ENCODE peak calls at places on chromosomes 6 and 20, in six cellular contexts. One of them, this sample, is unnamed.
A peak's percentile ranks its signal among the peaks of the same experiment; 100 is the strongest.

GRCh38 chr6:104995989-104996617 is 39.2 kb downstream of the LIN28B start:
- DNase-seq in tibial nerve: no peak
- DNase-seq in left ventricle myocardium inferior: no peak
- DNase-seq in adrenal gland: no peak
- DNase-seq in testis: no peak
- DNase-seq in CD8-positive, alpha-beta T cell: no peak
- DNase-seq in this sample: no peak

GRCh38 chr6:17167327-17167979 is 65.6 kb downstream of the STMND1 start:
- DNase-seq in tibial nerve: no peak
- DNase-seq in left ventricle myocardium inferior: peak; percentile 48
- DNase-seq in adrenal gland: peak; percentile 65
- DNase-seq in testis: peak; percentile 48
- DNase-seq in CD8-positive, alpha-beta T cell: no peak
- DNase-seq in this sample: peak; percentile 34

GRCh38 chr20:63695419-63696310 is 787 bp upstream of the TNFRSF6B start:
- DNase-seq in tibial nerve: no peak
- DNase-seq in left ventricle myocardium inferior: peak; percentile 81
- DNase-seq in adrenal gland: no peak
- DNase-seq in testis: no peak
- DNase-seq in CD8-positive, alpha-beta T cell: no peak
- DNase-seq in this sample: peak; percentile 80

GRCh38 chr20:4167261-4168004 is 152.1 kb upstream of the RNF24 start:
- DNase-seq in tibial nerve: peak; percentile 43
- DNase-seq in left ventricle myocardium inferior: no peak
- DNase-seq in adrenal gland: no peak
- DNase-seq in testis: no peak
- DNase-seq in CD8-positive, alpha-beta T cell: no peak
- DNase-seq in this sample: no peak

GRCh38 chr20:61536671-61537070 is 284.6 kb downstream of the CDH4 start:
- DNase-seq in tibial nerve: no peak
- DNase-seq in left ventricle myocardium inferior: no peak
- DNase-seq in adrenal gland: no peak
- DNase-seq in testis: no peak
- DNase-seq in CD8-positive, alpha-beta T cell: no peak
- DNase-seq in this sample: no peak

GRCh38 chr6:81950877-81951276 is 198.4 kb upstream of the TENT5A start:
- DNase-seq in tibial nerve: no peak
- DNase-seq in left ventricle myocardium inferior: no peak
- DNase-seq in adrenal gland: no peak
- DNase-seq in testis: no peak
- DNase-seq in CD8-positive, alpha-beta T cell: no peak
- DNase-seq in this sample: no peak

GRCh38 chr6:132365319-132365907 is 35.9 kb downstream of the MOXD1 start:
- DNase-seq in tibial nerve: no peak
- DNase-seq in left ventricle myocardium inferior: no peak
- DNase-seq in adrenal gland: peak; percentile 55
- DNase-seq in testis: no peak
- DNase-seq in CD8-positive, alpha-beta T cell: no peak
- DNase-seq in this sample: no peak

GRCh38 chr6:5275497-5275896 is 14.2 kb downstream of the FARS2 start:
- DNase-seq in tibial nerve: no peak
- DNase-seq in left ventricle myocardium inferior: no peak
- DNase-seq in adrenal gland: no peak
- DNase-seq in testis: no peak
- DNase-seq in CD8-positive, alpha-beta T cell: no peak
- DNase-seq in this sample: no peak

GRCh38 chr20:24781061-24781980 is 167.7 kb upstream of the CST7 start:
- DNase-seq in tibial nerve: no peak
- DNase-seq in left ventricle myocardium inferior: no peak
- DNase-seq in adrenal gland: no peak
- DNase-seq in testis: peak; percentile 47
- DNase-seq in CD8-positive, alpha-beta T cell: no peak
- DNase-seq in this sample: no peak

GRCh38 chr6:4805553-4806307 is 29.5 kb downstream of the CDYL start:
- DNase-seq in tibial nerve: no peak
- DNase-seq in left ventricle myocardium inferior: peak; percentile 31
- DNase-seq in adrenal gland: peak; percentile 75
- DNase-seq in testis: peak; percentile 82
- DNase-seq in CD8-positive, alpha-beta T cell: peak; percentile 26
- DNase-seq in this sample: peak; percentile 23

GRCh38 chr20:13341737-13342393 is 120.8 kb downstream of the ISM1 start:
- DNase-seq in tibial nerve: no peak
- DNase-seq in left ventricle myocardium inferior: no peak
- DNase-seq in adrenal gland: no peak
- DNase-seq in testis: no peak
- DNase-seq in CD8-positive, alpha-beta T cell: no peak
- DNase-seq in this sample: no peak

GRCh38 chr6:52872031-52872430 is 31.4 kb upstream of the GSTA5 start:
- DNase-seq in tibial nerve: no peak
- DNase-seq in left ventricle myocardium inferior: no peak
- DNase-seq in adrenal gland: no peak
- DNase-seq in testis: no peak
- DNase-seq in CD8-positive, alpha-beta T cell: no peak
- DNase-seq in this sample: no peak

GRCh38 chr20:44543345-44543744 is 21.5 kb upstream of the SERINC3 start:
- DNase-seq in tibial nerve: no peak
- DNase-seq in left ventricle myocardium inferior: no peak
- DNase-seq in adrenal gland: no peak
- DNase-seq in testis: no peak
- DNase-seq in CD8-positive, alpha-beta T cell: no peak
- DNase-seq in this sample: no peak

GRCh38 chr6:6699741-6700367 is 111.3 kb downstream of the LY86 start:
- DNase-seq in tibial nerve: peak; percentile 72
- DNase-seq in left ventricle myocardium inferior: peak; percentile 63
- DNase-seq in adrenal gland: peak; percentile 96
- DNase-seq in testis: peak; percentile 63
- DNase-seq in CD8-positive, alpha-beta T cell: no peak
- DNase-seq in this sample: peak; percentile 52

GRCh38 chr20:3010985-3011723 is 32.3 kb upstream of the GNRH2 start:
- DNase-seq in tibial nerve: no peak
- DNase-seq in left ventricle myocardium inferior: no peak
- DNase-seq in adrenal gland: no peak
- DNase-seq in testis: no peak
- DNase-seq in CD8-positive, alpha-beta T cell: no peak
- DNase-seq in this sample: no peak

GRCh38 chr20:23659989-23660837 is 22.5 kb upstream of the CST3 start:
- DNase-seq in tibial nerve: no peak
- DNase-seq in left ventricle myocardium inferior: no peak
- DNase-seq in adrenal gland: no peak
- DNase-seq in testis: no peak
- DNase-seq in CD8-positive, alpha-beta T cell: no peak
- DNase-seq in this sample: peak; percentile 47

GRCh38 chr6:30075094-30075986 is at the start of gene RNF39:
- DNase-seq in tibial nerve: no peak
- DNase-seq in left ventricle myocardium inferior: no peak
- DNase-seq in adrenal gland: no peak
- DNase-seq in testis: peak; percentile 67
- DNase-seq in CD8-positive, alpha-beta T cell: no peak
- DNase-seq in this sample: no peak

GRCh38 chr6:89144358-89145041 is 1.4 kb upstream of the PM20D2 start:
- DNase-seq in tibial nerve: no peak
- DNase-seq in left ventricle myocardium inferior: no peak
- DNase-seq in adrenal gland: no peak
- DNase-seq in testis: no peak
- DNase-seq in CD8-positive, alpha-beta T cell: no peak
- DNase-seq in this sample: no peak

GRCh38 chr6:110190726-110191125 is 10.5 kb downstream of the CDC40 start:
- DNase-seq in tibial nerve: no peak
- DNase-seq in left ventricle myocardium inferior: no peak
- DNase-seq in adrenal gland: no peak
- DNase-seq in testis: no peak
- DNase-seq in CD8-positive, alpha-beta T cell: no peak
- DNase-seq in this sample: no peak

GRCh38 chr6:149179431-149179830 is 138.1 kb upstream of the TAB2 start:
- DNase-seq in tibial nerve: no peak
- DNase-seq in left ventricle myocardium inferior: no peak
- DNase-seq in adrenal gland: no peak
- DNase-seq in testis: no peak
- DNase-seq in CD8-positive, alpha-beta T cell: no peak
- DNase-seq in this sample: no peak

GRCh38 chr6:77456531-77457248 is 6.6 kb downstream of the HTR1B start:
- DNase-seq in tibial nerve: no peak
- DNase-seq in left ventricle myocardium inferior: no peak
- DNase-seq in adrenal gland: peak; percentile 61
- DNase-seq in testis: no peak
- DNase-seq in CD8-positive, alpha-beta T cell: no peak
- DNase-seq in this sample: no peak

GRCh38 chr6:139983555-139984276 is 609.3 kb upstream of the CITED2 start:
- DNase-seq in tibial nerve: no peak
- DNase-seq in left ventricle myocardium inferior: no peak
- DNase-seq in adrenal gland: no peak
- DNase-seq in testis: no peak
- DNase-seq in CD8-positive, alpha-beta T cell: no peak
- DNase-seq in this sample: no peak

GRCh38 chr6:79034865-79035264 is 43.2 kb downstream of the PHIP start:
- DNase-seq in tibial nerve: no peak
- DNase-seq in left ventricle myocardium inferior: no peak
- DNase-seq in adrenal gland: no peak
- DNase-seq in testis: no peak
- DNase-seq in CD8-positive, alpha-beta T cell: no peak
- DNase-seq in this sample: no peak

GRCh38 chr6:81304486-81304885 is 448.0 kb downstream of the TENT5A start:
- DNase-seq in tibial nerve: no peak
- DNase-seq in left ventricle myocardium inferior: no peak
- DNase-seq in adrenal gland: no peak
- DNase-seq in testis: no peak
- DNase-seq in CD8-positive, alpha-beta T cell: no peak
- DNase-seq in this sample: no peak

GRCh38 chr20:38842558-38842981 is 37.1 kb downstream of the PPP1R16B start:
- DNase-seq in tibial nerve: no peak
- DNase-seq in left ventricle myocardium inferior: no peak
- DNase-seq in adrenal gland: no peak
- DNase-seq in testis: no peak
- DNase-seq in CD8-positive, alpha-beta T cell: no peak
- DNase-seq in this sample: no peak

GRCh38 chr6:13846841-13847240 is 32.5 kb upstream of the MCUR1 start:
- DNase-seq in tibial nerve: no peak
- DNase-seq in left ventricle myocardium inferior: no peak
- DNase-seq in adrenal gland: no peak
- DNase-seq in testis: no peak
- DNase-seq in CD8-positive, alpha-beta T cell: no peak
- DNase-seq in this sample: no peak

GRCh38 chr6:119482850-119483285 is 133.3 kb upstream of the MAN1A1 start:
- DNase-seq in tibial nerve: no peak
- DNase-seq in left ventricle myocardium inferior: no peak
- DNase-seq in adrenal gland: no peak
- DNase-seq in testis: no peak
- DNase-seq in CD8-positive, alpha-beta T cell: no peak
- DNase-seq in this sample: no peak

GRCh38 chr6:9862603-9863167 is 552.2 kb downstream of the TFAP2A start:
- DNase-seq in tibial nerve: no peak
- DNase-seq in left ventricle myocardium inferior: no peak
- DNase-seq in adrenal gland: no peak
- DNase-seq in testis: no peak
- DNase-seq in CD8-positive, alpha-beta T cell: no peak
- DNase-seq in this sample: no peak

GRCh38 chr6:3331498-3331897 is 72.8 kb downstream of the PSMG4 start:
- DNase-seq in tibial nerve: no peak
- DNase-seq in left ventricle myocardium inferior: no peak
- DNase-seq in adrenal gland: no peak
- DNase-seq in testis: no peak
- DNase-seq in CD8-positive, alpha-beta T cell: no peak
- DNase-seq in this sample: no peak

GRCh38 chr6:46979206-46979605 is 57.5 kb upstream of the ADGRF5 start:
- DNase-seq in tibial nerve: no peak
- DNase-seq in left ventricle myocardium inferior: no peak
- DNase-seq in adrenal gland: no peak
- DNase-seq in testis: no peak
- DNase-seq in CD8-positive, alpha-beta T cell: no peak
- DNase-seq in this sample: no peak

GRCh38 chr6:1553562-1554088 is 56.1 kb upstream of the FOXC1 start:
- DNase-seq in tibial nerve: no peak
- DNase-seq in left ventricle myocardium inferior: no peak
- DNase-seq in adrenal gland: no peak
- DNase-seq in testis: no peak
- DNase-seq in CD8-positive, alpha-beta T cell: no peak
- DNase-seq in this sample: no peak

GRCh38 chr6:31691564-31692108 is 10.8 kb upstream of the LY6G5C start:
- DNase-seq in tibial nerve: no peak
- DNase-seq in left ventricle myocardium inferior: no peak
- DNase-seq in adrenal gland: no peak
- DNase-seq in testis: no peak
- DNase-seq in CD8-positive, alpha-beta T cell: no peak
- DNase-seq in this sample: no peak

GRCh38 chr6:159819932-159820640 is 20.0 kb downstream of the PNLDC1 start:
- DNase-seq in tibial nerve: no peak
- DNase-seq in left ventricle myocardium inferior: no peak
- DNase-seq in adrenal gland: no peak
- DNase-seq in testis: no peak
- DNase-seq in CD8-positive, alpha-beta T cell: peak; percentile 30
- DNase-seq in this sample: no peak

DNA sequence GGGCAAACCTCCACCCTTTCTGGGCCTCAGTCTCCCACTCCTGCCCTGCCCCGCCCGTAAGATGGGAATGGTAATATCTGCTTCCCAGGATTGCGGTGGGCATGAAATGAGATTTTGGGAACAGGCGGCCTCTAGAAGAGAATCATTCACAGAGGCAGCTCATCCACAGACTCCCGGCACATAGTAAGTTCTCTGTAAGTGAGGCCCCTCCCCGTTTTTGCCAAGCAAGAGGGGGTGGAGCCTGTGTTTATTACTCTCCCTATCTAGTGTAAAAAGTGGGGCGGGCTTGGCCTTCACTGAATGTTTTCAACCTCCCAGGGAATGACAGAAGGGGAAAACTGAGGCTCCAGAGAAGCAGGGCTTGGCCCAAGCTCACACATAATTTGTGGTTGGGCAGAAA is 20.0 kb downstream of the SUN5 start:
- DNase-seq in tibial nerve: no peak
- DNase-seq in left ventricle myocardium inferior: no peak
- DNase-seq in adrenal gland: no peak
- DNase-seq in testis: no peak
- DNase-seq in CD8-positive, alpha-beta T cell: no peak
- DNase-seq in this sample: no peak
- H3K4me3 ChIP-seq in tibial nerve: no peak overlapping the region
- H3K4me3 ChIP-seq in left ventricle myocardium inferior: no peak overlapping the region
- H3K4me3 ChIP-seq in adrenal gland: no peak overlapping the region
- H3K4me3 ChIP-seq in testis: no peak overlapping the region
- H3K4me3 ChIP-seq in CD8-positive, alpha-beta T cell: no peak overlapping the region
- H3K4me3 ChIP-seq in this sample: no peak overlapping the region

GRCh38 chr20:34390769-34391447 is 27.8 kb downstream of the ITCH start:
- DNase-seq in tibial nerve: no peak
- DNase-seq in left ventricle myocardium inferior: no peak
- DNase-seq in adrenal gland: peak; percentile 88
- DNase-seq in testis: no peak
- DNase-seq in CD8-positive, alpha-beta T cell: peak; percentile 38
- DNase-seq in this sample: no peak
- H3K4me1 ChIP-seq in tibial nerve: no peaks in the 10 kb centered on the region
- H3K4me1 ChIP-seq in left ventricle myocardium inferior: peaks cover 46% of the 10 kb centered on the region
- H3K4me1 ChIP-seq in adrenal gland: peaks cover 9% of the 10 kb centered on the region
- H3K4me1 ChIP-seq in testis: peaks cover 25% of the 10 kb centered on the region
- H3K4me1 ChIP-seq in CD8-positive, alpha-beta T cell: peaks cover 2% of the 10 kb centered on the region
- H3K4me1 ChIP-seq in this sample: peaks cover 7% of the 10 kb centered on the region

GRCh38 chr20:37821691-37822655 is 81.0 kb upstream of the VSTM2L start:
- DNase-seq in tibial nerve: no peak
- DNase-seq in left ventricle myocardium inferior: no peak
- DNase-seq in adrenal gland: no peak
- DNase-seq in testis: no peak
- DNase-seq in CD8-positive, alpha-beta T cell: no peak
- DNase-seq in this sample: no peak
- H3K4me3 ChIP-seq in tibial nerve: no peak overlapping the region
- H3K4me3 ChIP-seq in left ventricle myocardium inferior: no peak overlapping the region
- H3K4me3 ChIP-seq in adrenal gland: no peak overlapping the region
- H3K4me3 ChIP-seq in testis: no peak overlapping the region
- H3K4me3 ChIP-seq in CD8-positive, alpha-beta T cell: no peak overlapping the region
- H3K4me3 ChIP-seq in this sample: no peak overlapping the region

GRCh38 chr20:33868571-33868970 is 57.4 kb downstream of the CHMP4B start:
- DNase-seq in tibial nerve: no peak
- DNase-seq in left ventricle myocardium inferior: no peak
- DNase-seq in adrenal gland: no peak
- DNase-seq in testis: no peak
- DNase-seq in CD8-positive, alpha-beta T cell: no peak
- DNase-seq in this sample: no peak
- H3K4me1 ChIP-seq in tibial nerve: no peaks in the 10 kb centered on the region
- H3K4me1 ChIP-seq in left ventricle myocardium inferior: no peaks in the 10 kb centered on the region
- H3K4me1 ChIP-seq in adrenal gland: no peaks in the 10 kb centered on the region
- H3K4me1 ChIP-seq in testis: peaks cover 3% of the 10 kb centered on the region
- H3K4me1 ChIP-seq in CD8-positive, alpha-beta T cell: no peaks in the 10 kb centered on the region
- H3K4me1 ChIP-seq in this sample: no peaks in the 10 kb centered on the region

This sample was measured in heart right ventricle.